ENCODE peak calls at places on chromosome 19, in ten cellular contexts. L, X, G, D, A, V, W, O, N and B are unnamed samples.
A peak's percentile ranks its signal among the peaks of the same experiment; 100 is the strongest.

GRCh38 chr19:13840751-13841338 is 36.1 kb upstream of the NANOS3 start:
- DNase-seq in V (no peak), O (no peak), A (no peak), G (no peak), N (no peak), X (no peak), L (no peak), W (no peak), D (no peak), B (no peak)

GRCh38 chr19:43554317-43554895 is 20.9 kb downstream of the XRCC1 start:
- DNase-seq in X (no peak), A (no peak), G (no peak), N (no peak), O (no peak), W (no peak), V (no peak), L (no peak), D (no peak), B (no peak)

GRCh38 chr19:15466851-15467733 is 2.7 kb upstream of the RASAL3 start:
- DNase-seq in V (no peak), N (no peak), L (no peak), A (no peak), G (peak; percentile 32), X (no peak), D (peak; percentile 65), O (no peak), W (no peak), B (no peak)

GRCh38 chr19:42254083-42254849 is 662 bp downstream of the ERF start:
- DNase-seq in O (peak; percentile 84), L (peak; percentile 51), X (no peak), A (peak; percentile 94), N (peak; percentile 72), V (peak; percentile 78), W (peak; percentile 86), G (peak; percentile 87), D (peak; percentile 84), B (peak; percentile 74)

GRCh38 chr19:50817941-50818858 is 5.4 kb downstream of the KLK1 start:
- DNase-seq in X (no peak), G (no peak), V (peak; percentile 81), O (peak; percentile 68), L (no peak), D (no peak), W (peak; percentile 98), A (peak; percentile 92), N (peak; percentile 29), B (no peak)

GRCh38 chr19:7535993-7536685 is 622 bp downstream of the PNPLA6 start:
- DNase-seq in N (no peak), V (no peak), L (no peak), X (no peak), G (no peak), W (peak; percentile 75), O (peak; percentile 59), D (no peak), A (no peak), B (no peak)

GRCh38 chr19:7729211-7729610 is 2.7 kb downstream of the CLEC4G start:
- DNase-seq in D (no peak), O (no peak), X (no peak), W (peak; percentile 62), G (no peak), L (no peak), N (no peak), V (no peak), A (no peak), B (no peak)

GRCh38 chr19:31511098-31511497 is 161.9 kb upstream of the TSHZ3 start:
- DNase-seq in L (no peak), G (no peak), A (no peak), N (no peak), W (no peak), X (no peak), O (no peak), D (no peak), V (no peak), B (no peak)

GRCh38 chr19:322616-323015 is 22.0 kb downstream of the MIER2 start:
- DNase-seq in G (no peak), W (no peak), L (no peak), D (no peak), N (no peak), O (no peak), X (no peak), V (no peak), A (no peak), B (peak; percentile 4)
- H3K4me3 ChIP-seq in G (no peak overlapping the region), W (no peak overlapping the region), L (no peak overlapping the region), D (no peak overlapping the region), N (no peak overlapping the region), O (no peak overlapping the region), X (no peak overlapping the region), V (no peak overlapping the region), A (no peak overlapping the region), B (no peak overlapping the region)

GRCh38 chr19:54455786-54456422 is 6.9 kb downstream of the LENG8 start:
- DNase-seq in W (no peak), A (no peak), V (no peak), N (peak; percentile 12), L (no peak), O (no peak), X (no peak), D (no peak), G (no peak), B (no peak)
- H3K36me3 ChIP-seq in W (peaks cover 83% of the 10 kb centered on the region), A (no peaks in the 10 kb centered on the region), V (peaks cover 99% of the 10 kb centered on the region), N (peaks cover 100% of the 10 kb centered on the region), L (peaks cover 40% of the 10 kb centered on the region), O (peaks cover 100% of the 10 kb centered on the region), X (peaks cover 91% of the 10 kb centered on the region), D (peaks cover 94% of the 10 kb centered on the region), G (peaks cover 45% of the 10 kb centered on the region), B (peaks cover 97% of the 10 kb centered on the region)

DNA sequence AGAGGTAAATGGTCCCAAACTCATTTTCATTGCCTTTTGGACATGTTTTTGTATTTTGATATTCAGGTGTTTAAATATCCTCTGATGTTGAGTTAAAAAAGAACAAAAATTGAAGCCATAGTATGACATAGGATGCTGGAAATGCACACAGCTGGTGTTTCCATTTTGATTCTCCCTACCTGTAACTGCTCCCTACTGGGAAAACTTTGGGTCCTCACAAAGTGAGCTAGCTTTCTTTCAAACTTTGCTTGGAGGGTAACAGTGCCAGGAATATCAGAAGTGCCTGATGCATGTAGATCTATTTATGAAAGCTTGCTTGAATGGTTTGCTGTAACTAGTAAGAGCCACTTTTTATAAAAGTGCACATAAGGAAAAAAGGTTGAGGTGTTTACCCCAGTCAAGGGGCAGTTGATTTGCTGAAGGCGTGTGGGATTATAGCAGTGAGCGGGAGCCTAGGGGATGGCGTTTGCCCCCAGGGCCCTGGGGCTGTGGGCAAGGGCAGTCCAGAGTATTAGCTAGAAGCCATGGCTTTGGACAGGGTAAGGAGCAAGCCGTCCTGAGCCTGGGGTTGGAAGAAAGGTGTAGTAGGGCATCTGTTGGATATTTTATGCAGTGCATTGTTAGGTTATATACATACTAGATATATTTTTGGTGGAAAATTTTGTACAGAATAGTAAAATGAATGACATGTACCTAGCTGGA is 4.3 kb downstream of the RPS9 start:
- DNase-seq in O (no peak), D (no peak), N (no peak), V (no peak), G (no peak), L (no peak), A (no peak), W (no peak), X (no peak), B (no peak)
- H3K27ac ChIP-seq in O (peak overlapping the region; percentile 46), D (no peak overlapping the region), N (peak overlapping the region; percentile 2), V (no peak overlapping the region), G (no peak overlapping the region), L (no peak overlapping the region), A (no peak overlapping the region), W (no peak overlapping the region), X (peak overlapping the region; percentile 5), B (no peak overlapping the region)

GRCh38 chr19:18650468-18651001 is 13.7 kb downstream of the KLHL26 start:
- DNase-seq in G (peak; percentile 90), D (no peak), X (no peak), A (peak; percentile 37), L (no peak), W (peak; percentile 66), N (peak; percentile 89), O (no peak), V (peak; percentile 57), B (peak; percentile 96)

GRCh38 chr19:18649371-18650047 is 12.7 kb downstream of the KLHL26 start:
- DNase-seq in G (peak; percentile 85), N (peak; percentile 77), W (peak; percentile 82), X (no peak), O (peak; percentile 70), D (no peak), A (peak; percentile 46), L (peak; percentile 48), V (no peak), B (peak; percentile 92)

GRCh38 chr19:18648971-18649310 is 12.1 kb downstream of the KLHL26 start:
- DNase-seq in L (no peak), D (no peak), G (no peak), A (no peak), N (peak; percentile 61), O (no peak), V (no peak), X (no peak), W (peak; percentile 49), B (peak; percentile 66)

GRCh38 chr19:18651300-18651699 is 14.5 kb downstream of the KLHL26 start:
- DNase-seq in W (peak; percentile 32), O (no peak), L (no peak), V (no peak), G (no peak), N (no peak), D (no peak), A (no peak), X (no peak), B (no peak)

DNA sequence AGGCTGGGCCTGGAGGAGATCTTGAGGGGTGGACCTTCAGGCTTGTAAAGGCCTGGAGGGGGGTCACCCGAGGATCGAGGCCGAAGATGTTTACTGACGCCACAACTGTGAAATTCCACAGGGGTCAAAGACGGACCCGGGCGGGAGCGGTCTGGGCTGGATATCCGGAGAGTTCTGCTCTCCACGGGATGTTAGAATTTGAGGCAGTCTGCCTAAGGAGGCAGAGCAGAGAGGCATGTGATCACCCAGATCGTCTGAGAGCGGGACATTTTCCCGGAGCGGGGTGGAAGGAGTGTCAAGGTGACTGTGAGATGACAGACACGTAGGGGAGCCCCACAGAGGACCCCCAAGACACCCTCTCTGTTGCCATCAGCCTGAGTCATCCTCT is 13.2 kb downstream of the KLHL26 start:
- DNase-seq in X (no peak), V (no peak), G (peak; percentile 67), W (peak; percentile 85), O (no peak), A (no peak), N (peak; percentile 53), L (no peak), D (no peak), B (peak; percentile 79)
- H3K4me3 ChIP-seq in X (no peak overlapping the region), V (no peak overlapping the region), G (no peak overlapping the region), W (peak overlapping the region; percentile 51), O (peak overlapping the region; percentile 31), A (no peak overlapping the region), N (peak overlapping the region; percentile 43), L (no peak overlapping the region), D (no peak overlapping the region), B (peak overlapping the region; percentile 42)